ENCODE peak calls at places on chromosome 17, in four cellular contexts. W is HepG2, F is cardiac muscle cell, X is RWPE2. G is an unnamed sample.

GRCh38 chr17:17561408-17562144 is 29.9 kb downstream of the PEMT start:
- DNase-seq in W (no peak), F (no peak), X (no peak), G (no peak)

GRCh38 chr17:36849871-36850348 is 87.4 kb upstream of the LHX1 start:
- DNase-seq in W (no peak), F (peak; percentile 14), X (no peak), G (peak; percentile 75)

GRCh38 chr17:1697681-1698080 is 12.5 kb downstream of the TLCD2 start:
- DNase-seq in W (no peak), F (no peak), X (no peak), G (no peak)

GRCh38 chr17:60538726-60539125 is 12.7 kb upstream of the APPBP2 start:
- DNase-seq in W (no peak), F (no peak), X (no peak), G (no peak)

GRCh38 chr17:55567240-55568216 is 56.3 kb upstream of the SMIM36 start:
- DNase-seq in W (no peak), F (peak; percentile 32), X (no peak), G (no peak)

GRCh38 chr17:69552986-69553667 is 138.6 kb downstream of the MAP2K6 start:
- DNase-seq in W (no peak), F (no peak), X (no peak), G (no peak)

GRCh38 chr17:83194189-83194565 is 114.8 kb downstream of the METRNL start:
- DNase-seq in W (no peak), F (no peak), X (peak; percentile 56), G (no peak)

GRCh38 chr17:38601539-38602351 is 4.0 kb downstream of the SRCIN1 start:
- DNase-seq in W (peak; percentile 58), F (peak; percentile 66), X (no peak), G (no peak)

GRCh38 chr17:51427259-51428255 is 167.2 kb downstream of the UTP18 start:
- DNase-seq in W (no peak), F (no peak), X (no peak), G (no peak)

GRCh38 chr17:31373150-31374082 is 18.1 kb upstream of the RAB11FIP4 start:
- DNase-seq in W (peak; percentile 42), F (no peak), X (no peak), G (peak; percentile 59)

GRCh38 chr17:34645636-34646035 is 66.3 kb downstream of the TMEM132E start:
- DNase-seq in W (no peak), F (peak; percentile 66), X (no peak), G (no peak)

GRCh38 chr17:63930951-63931575 is 1.1 kb downstream of the CD79B start:
- DNase-seq in W (no peak), F (no peak), X (peak; percentile 67), G (no peak)

GRCh38 chr17:70483624-70484023 is 314.3 kb downstream of the KCNJ2 start:
- DNase-seq in W (no peak), F (no peak), X (no peak), G (no peak)

GRCh38 chr17:1989135-1989534 is 36.0 kb downstream of the RTN4RL1 start:
- DNase-seq in W (no peak), F (no peak), X (peak; percentile 84), G (peak; percentile 60)

GRCh38 chr17:29643817-29644160 is 21.1 kb upstream of the CORO6 start:
- DNase-seq in W (no peak), F (no peak), X (no peak), G (no peak)

GRCh38 chr17:64130559-64131001 is 636 bp upstream of the ERN1 start:
- DNase-seq in W (no peak), F (no peak), X (no peak), G (peak; percentile 60)

GRCh38 chr17:81129289-81129688 is 36.0 kb upstream of the PVALEF start:
- DNase-seq in W (no peak), F (no peak), X (no peak), G (no peak)

GRCh38 chr17:38584350-38584925 is 21.3 kb downstream of the SRCIN1 start:
- DNase-seq in W (peak; percentile 41), F (peak; percentile 69), X (no peak), G (peak; percentile 15)

GRCh38 chr17:27206447-27206846 is 87.5 kb upstream of the WSB1 start:
- DNase-seq in W (peak; percentile 8), F (no peak), X (no peak), G (no peak)

GRCh38 chr17:63881935-63882601 is at the start of gene GH2:
- DNase-seq in W (peak; percentile 29), F (peak; percentile 52), X (no peak), G (peak; percentile 58)

GRCh38 chr17:40464392-40464855 is 21.2 kb downstream of the IGFBP4 start:
- DNase-seq in W (no peak), F (no peak), X (no peak), G (no peak)

GRCh38 chr17:19332371-19333131 is 30.0 kb downstream of the B9D1 start:
- DNase-seq in W (no peak), F (no peak), X (no peak), G (no peak)

GRCh38 chr17:82061047-82061925 is 4.3 kb downstream of the DUS1L start:
- DNase-seq in W (no peak), F (no peak), X (no peak), G (no peak)

GRCh38 chr17:74639704-74640142 is 16.2 kb upstream of the CD300E start:
- DNase-seq in W (no peak), F (no peak), X (no peak), G (no peak)

GRCh38 chr17:79220201-79220714 is 145.6 kb downstream of the ENGASE start:
- DNase-seq in W (no peak), F (peak; percentile 32), X (peak; percentile 45), G (no peak)

GRCh38 chr17:30519707-30520106 is 42.5 kb downstream of the GOSR1 start:
- DNase-seq in W (no peak), F (no peak), X (no peak), G (peak; percentile 80)

GRCh38 chr17:22569459-22570143 is 877.3 kb downstream of the KCNJ18 start:
- DNase-seq in W (no peak), F (no peak), X (no peak), G (no peak)

GRCh38 chr17:13970531-13970930 is 98.8 kb upstream of the COX10 start:
- DNase-seq in W (no peak), F (no peak), X (no peak), G (no peak)

GRCh38 chr17:38748329-38749221 is at the start of gene PCGF2:
- DNase-seq in W (peak; percentile 89), F (peak; percentile 95), X (peak; percentile 94), G (peak; percentile 87)

DNA sequence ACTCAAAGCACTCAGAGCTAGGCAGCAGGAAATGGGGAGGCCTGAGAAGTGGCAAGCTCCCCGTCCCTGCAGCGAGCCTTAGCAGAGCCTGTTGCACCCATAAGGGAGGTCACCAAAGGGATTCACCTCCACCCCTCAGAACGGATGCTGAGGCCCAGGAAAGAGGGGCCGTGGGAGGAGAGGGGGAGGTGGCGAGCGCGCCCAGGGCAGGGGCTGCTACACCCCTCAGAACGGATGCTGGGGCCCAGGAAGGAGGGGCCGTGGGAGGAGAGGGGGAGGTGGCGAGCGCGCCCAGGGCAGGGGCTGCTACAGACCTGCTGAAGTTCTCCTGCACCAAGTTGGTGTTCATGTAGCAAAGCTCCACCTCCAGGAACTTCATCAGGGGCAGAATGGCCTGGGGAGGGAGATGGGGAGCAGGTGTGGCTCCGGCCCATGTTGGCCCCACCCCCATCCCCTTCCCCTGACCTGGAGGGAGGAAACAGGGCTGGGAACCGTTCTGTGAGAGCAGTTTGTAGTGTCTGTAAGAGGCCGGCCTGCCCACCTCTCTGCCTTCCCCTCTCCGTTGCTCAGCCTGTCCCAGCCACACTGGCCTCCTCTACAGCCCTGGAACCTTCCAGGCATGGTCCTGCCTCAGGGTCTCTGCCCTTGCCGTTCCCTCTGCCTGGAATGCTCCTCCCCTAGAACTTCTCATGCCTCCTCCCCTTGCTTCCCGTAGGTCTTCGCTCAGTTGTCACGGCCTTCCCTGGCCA is 11.4 kb downstream of the UNC13D start:
- DNase-seq in W (no peak), F (peak; percentile 61), X (no peak), G (no peak)
- H3K27ac ChIP-seq in W (no peak overlapping the region), F (peak overlapping the region; percentile 73), X (peak overlapping the region; percentile 39), G (no peak overlapping the region)

DNA sequence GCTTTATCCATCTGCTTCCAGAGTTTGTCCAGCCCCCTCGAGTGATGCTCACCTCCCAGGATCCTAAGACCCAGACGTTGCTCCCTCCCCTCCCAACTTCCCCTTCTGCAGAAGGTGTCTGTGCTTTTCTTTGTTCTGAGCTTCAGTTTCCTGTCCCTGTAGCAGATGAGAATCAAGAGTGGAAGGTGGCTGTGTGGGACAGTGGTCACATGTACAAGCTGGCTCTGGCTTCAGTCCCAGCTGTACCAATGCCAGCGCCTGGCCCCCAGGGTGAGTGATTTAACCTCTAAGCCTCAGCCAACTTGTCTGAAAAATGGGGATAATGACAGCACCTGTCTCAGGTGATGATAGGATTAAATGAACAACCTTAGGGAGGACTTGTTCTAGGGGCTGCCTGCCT is 7.7 kb downstream of the PRR15L start:
- DNase-seq in W (no peak), F (no peak), X (no peak), G (no peak)
- H3K4me3 ChIP-seq in W (no peak overlapping the region), F (no peak overlapping the region), X (no peak overlapping the region), G (no peak overlapping the region)

GRCh38 chr17:45939398-45939797 is 45.0 kb downstream of the MAPT start:
- DNase-seq in W (no peak), F (no peak), X (no peak), G (no peak)

GRCh38 chr17:45941395-45941794 is 47.0 kb downstream of the MAPT start:
- DNase-seq in W (no peak), F (no peak), X (no peak), G (no peak)

GRCh38 chr17:45940293-45940692 is 45.9 kb downstream of the MAPT start:
- DNase-seq in W (no peak), F (no peak), X (no peak), G (no peak)

GRCh38 chr17:45942284-45942683 is 47.9 kb downstream of the MAPT start:
- DNase-seq in W (no peak), F (no peak), X (no peak), G (no peak)

GRCh38 chr17:45940826-45941225 is 46.5 kb downstream of the MAPT start:
- DNase-seq in W (no peak), F (no peak), X (no peak), G (no peak)
- H3K27ac ChIP-seq in W (no peak overlapping the region), F (no peak overlapping the region), X (no peak overlapping the region), G (no peak overlapping the region)

DNA sequence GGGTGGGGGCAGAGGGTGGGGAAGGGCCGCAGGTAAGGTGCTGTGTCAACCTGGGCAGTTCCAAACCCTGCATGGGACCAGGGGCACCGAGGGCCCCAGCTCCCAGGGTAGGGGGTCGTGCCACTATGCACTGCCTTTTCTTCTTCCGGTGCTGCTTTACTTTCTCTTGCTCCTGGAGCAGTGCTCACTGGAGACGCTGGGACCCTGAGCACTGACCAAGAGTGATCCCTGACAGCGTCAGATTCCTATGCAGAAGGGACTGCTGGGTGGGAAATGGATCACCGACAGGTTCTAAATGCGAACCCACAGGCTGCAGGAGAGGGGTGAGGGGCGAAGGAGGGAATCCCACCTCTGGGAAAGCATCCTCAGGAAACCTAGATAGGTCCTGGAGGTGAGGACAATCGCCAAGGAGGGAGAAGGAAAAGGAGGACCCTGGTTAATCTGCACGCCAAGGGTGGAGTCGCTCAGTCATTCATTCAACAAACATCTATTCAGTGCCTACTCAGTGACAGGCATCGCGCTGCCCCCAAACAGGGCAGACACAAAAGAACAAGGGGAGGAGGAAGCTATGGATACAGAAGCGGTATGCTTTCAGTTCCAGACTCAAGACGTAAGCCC is 470.2 kb downstream of the SOX9 start:
- DNase-seq in W (no peak), F (no peak), X (peak; percentile 46), G (no peak)
- H3K4me3 ChIP-seq in W (peak overlapping the region; percentile 93), F (peak overlapping the region; percentile 54), X (peak overlapping the region; percentile 94), G (peak overlapping the region; percentile 98)

GRCh38 chr17:57313276-57313835 is 57.0 kb downstream of the MSI2 start:
- DNase-seq in W (no peak), F (no peak), X (no peak), G (no peak)
- H3K27ac ChIP-seq in W (no peak overlapping the region), F (no peak overlapping the region), X (no peak overlapping the region), G (no peak overlapping the region)

GRCh38 chr17:47703671-47704070 is 9.7 kb downstream of the TBKBP1 start:
- DNase-seq in W (no peak), F (no peak), X (no peak), G (no peak)
- H3K4me3 ChIP-seq in W (no peak overlapping the region), F (no peak overlapping the region), X (no peak overlapping the region), G (no peak overlapping the region)

GRCh38 chr17:7226721-7227710 is 7.3 kb downstream of the ACADVL start:
- DNase-seq in W (no peak), F (no peak), X (no peak), G (no peak)
- H3K27ac ChIP-seq in W (no peak overlapping the region), F (no peak overlapping the region), X (no peak overlapping the region), G (no peak overlapping the region)

G was measured in brain microvascular endothelial cell.